ENCODE peak calls at places on chromosomes 6 and 20, in seven cellular contexts. D, N, Q, M, U, C and O are unnamed samples.

GRCh38 chr20:12287575-12287974 is 369.9 kb downstream of the BTBD3 start:
- DNase-seq in D (no peak), N (no peak), Q (no peak), M (no peak), U (no peak), C (no peak), O (no peak)

GRCh38 chr6:34553146-34553545 is 3.0 kb downstream of the SPDEF start:
- DNase-seq in D (no peak), N (no peak), Q (no peak), M (no peak), U (no peak), C (no peak), O (no peak)

GRCh38 chr6:155687645-155688044 is 232.0 kb upstream of the NOX3 start:
- DNase-seq in D (no peak), N (no peak), Q (no peak), M (no peak), U (no peak), C (no peak), O (no peak)

GRCh38 chr20:12237772-12238171 is 320.1 kb downstream of the BTBD3 start:
- DNase-seq in D (no peak), N (no peak), Q (no peak), M (no peak), U (no peak), C (no peak), O (no peak)

GRCh38 chr6:142945071-142945445 is at the start of gene HIVEP2:
- DNase-seq in D (no peak), N (no peak), Q (peak; percentile 80), M (peak; percentile 57), U (peak; percentile 78), C (peak; percentile 81), O (no peak)

GRCh38 chr6:89217308-89217999 is at the start of gene GABRR1:
- DNase-seq in D (no peak), N (no peak), Q (no peak), M (no peak), U (no peak), C (no peak), O (no peak)

GRCh38 chr20:3199206-3199605 is 5.3 kb downstream of the DDRGK1 start:
- DNase-seq in D (no peak), N (no peak), Q (no peak), M (no peak), U (no peak), C (no peak), O (no peak)

GRCh38 chr20:48282591-48283228 is 497.4 kb upstream of the SULF2 start:
- DNase-seq in D (no peak), N (no peak), Q (peak; percentile 33), M (peak; percentile 75), U (peak; percentile 35), C (no peak), O (no peak)

GRCh38 chr6:21046276-21046675 is 512.0 kb downstream of the CDKAL1 start:
- DNase-seq in D (no peak), N (no peak), Q (no peak), M (no peak), U (peak; percentile 25), C (no peak), O (no peak)

GRCh38 chr6:16766043-16766521 is 4.8 kb upstream of the ATXN1 start:
- DNase-seq in D (no peak), N (peak; percentile 83), Q (no peak), M (no peak), U (no peak), C (no peak), O (peak; percentile 94)

GRCh38 chr20:33281550-33282146 is 1.4 kb upstream of the BPIFB1 start:
- DNase-seq in D (no peak), N (no peak), Q (no peak), M (no peak), U (no peak), C (no peak), O (no peak)

GRCh38 chr20:37673429-37673828 is 20.4 kb upstream of the CTNNBL1 start:
- DNase-seq in D (no peak), N (no peak), Q (no peak), M (no peak), U (no peak), C (no peak), O (no peak)

GRCh38 chr20:16486532-16486931 is 86.7 kb downstream of the KIF16B start:
- DNase-seq in D (no peak), N (no peak), Q (no peak), M (no peak), U (no peak), C (no peak), O (no peak)

GRCh38 chr6:156279306-156279969 is 497.7 kb upstream of the ARID1B start:
- DNase-seq in D (peak; percentile 28), N (no peak), Q (peak; percentile 61), M (no peak), U (no peak), C (no peak), O (no peak)

GRCh38 chr6:27031302-27031701 is 216.2 kb upstream of the PRSS16 start:
- DNase-seq in D (no peak), N (no peak), Q (no peak), M (no peak), U (no peak), C (no peak), O (no peak)

GRCh38 chr6:79684821-79685220 is 53.7 kb downstream of the SH3BGRL2 start:
- DNase-seq in D (no peak), N (no peak), Q (no peak), M (no peak), U (no peak), C (no peak), O (no peak)

GRCh38 chr6:77688641-77689040 is 35.8 kb downstream of the MEI4 start:
- DNase-seq in D (no peak), N (no peak), Q (no peak), M (no peak), U (no peak), C (no peak), O (no peak)

GRCh38 chr6:11675610-11676009 is 103.0 kb downstream of the ADTRP start:
- DNase-seq in D (no peak), N (no peak), Q (no peak), M (no peak), U (no peak), C (no peak), O (no peak)

GRCh38 chr6:85449388-85449817 is 480 bp upstream of the NT5E start:
- DNase-seq in D (peak; percentile 73), N (no peak), Q (no peak), M (no peak), U (no peak), C (no peak), O (no peak)

GRCh38 chr6:42103218-42103617 is 39.2 kb downstream of the C6orf132 start:
- DNase-seq in D (no peak), N (no peak), Q (no peak), M (no peak), U (no peak), C (no peak), O (no peak)

DNA sequence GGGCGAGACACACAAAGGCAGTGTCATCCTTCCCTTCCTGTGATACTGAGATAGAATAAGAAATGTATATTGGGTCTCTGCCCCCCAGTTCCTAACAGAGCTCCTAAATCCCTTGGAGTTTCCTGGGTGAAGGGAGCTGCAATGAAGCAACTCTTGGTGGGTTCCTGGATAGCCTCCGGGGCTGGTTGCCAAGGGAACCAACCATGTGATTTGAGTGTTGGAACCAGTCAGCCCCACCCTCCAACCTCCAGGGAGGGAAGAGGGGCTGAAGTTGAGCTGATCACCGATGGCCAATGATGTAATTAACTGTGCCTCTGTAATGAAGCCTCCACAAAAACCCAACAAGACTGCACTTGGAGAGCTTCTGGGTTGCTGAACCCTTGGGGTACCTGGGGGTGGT is 116.6 kb downstream of the SLC22A3 start:
- DNase-seq in D (no peak), N (no peak), Q (no peak), M (no peak), U (no peak), C (peak; percentile 30), O (no peak)
- H3K4me1 ChIP-seq in D (peaks cover 18% of the 10 kb centered on the region), N (peaks cover 3% of the 10 kb centered on the region), Q (peaks cover 4% of the 10 kb centered on the region), M (no peaks in the 10 kb centered on the region), U (no peaks in the 10 kb centered on the region), C (no peaks in the 10 kb centered on the region), O (no peaks in the 10 kb centered on the region)

DNA sequence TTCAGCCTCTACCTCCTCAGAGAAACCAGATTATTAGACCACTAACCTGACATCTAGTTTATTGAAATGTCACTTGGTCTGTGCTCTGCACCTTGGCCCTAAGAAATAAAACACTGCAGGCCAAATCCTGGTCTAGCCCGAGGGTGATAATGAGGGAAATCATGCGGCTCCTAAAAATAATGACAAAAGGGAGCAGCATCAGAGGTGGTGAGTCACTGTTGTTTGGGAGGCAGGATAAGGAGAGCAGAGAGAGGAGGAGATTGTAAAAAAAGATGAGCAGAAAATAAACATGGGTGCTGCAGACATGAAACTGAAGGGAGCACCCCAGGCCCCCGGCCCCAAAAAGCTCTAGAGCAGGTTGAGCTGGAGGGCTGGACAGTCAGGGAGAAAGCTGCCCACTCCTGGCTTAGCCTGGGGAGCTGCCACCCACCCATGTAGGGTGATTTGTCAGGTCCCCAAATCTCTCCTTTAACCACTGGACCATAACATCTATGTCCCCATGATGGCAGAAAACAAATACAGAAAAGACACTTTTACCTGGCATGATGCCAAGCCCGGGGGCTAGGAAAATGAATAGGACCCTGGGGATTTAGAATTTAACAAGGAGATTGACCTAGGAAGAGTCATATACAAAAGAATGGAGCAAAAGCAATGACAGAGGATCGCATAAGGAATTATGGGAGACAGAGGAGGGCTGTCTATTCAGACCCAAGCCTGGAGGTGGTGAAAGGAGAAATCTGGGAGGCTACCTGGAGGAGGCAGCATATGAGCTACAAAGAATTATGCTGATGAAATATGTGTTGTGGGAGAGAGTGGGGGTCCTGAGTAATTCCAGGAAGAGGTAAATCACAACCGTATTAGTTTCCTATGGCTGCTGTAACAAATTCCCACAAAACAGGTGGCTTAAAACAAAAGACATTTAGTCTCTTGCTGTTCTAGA is 103.7 kb downstream of the SNAP25 start:
- DNase-seq in D (no peak), N (no peak), Q (peak; percentile 9), M (no peak), U (no peak), C (no peak), O (no peak)
- TF ChIP-seq SIN3A in D (no peak), N (no peak), Q (no peak), M (no peak), U (no peak), C (no peak), O (no peak)

DNA sequence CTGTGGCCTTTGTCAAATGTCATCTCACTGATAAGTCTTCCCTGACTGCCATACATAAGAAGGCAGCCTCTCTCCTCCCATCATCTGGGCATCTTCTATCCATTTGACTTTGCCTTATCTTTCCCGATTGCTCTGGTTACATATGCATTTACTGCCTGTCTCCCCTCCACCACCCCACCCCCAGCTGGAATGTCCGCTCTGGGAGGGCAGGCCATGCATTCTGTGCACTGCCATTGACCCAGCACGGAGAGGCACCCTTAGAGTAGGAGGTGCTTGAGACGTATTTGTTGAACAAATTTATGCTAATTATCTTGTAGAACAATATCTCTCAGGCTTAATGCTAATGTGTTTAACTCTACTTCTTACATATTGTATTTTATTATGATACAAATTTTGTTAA is 183.9 kb upstream of the HDAC2 start:
- DNase-seq in D (no peak), N (no peak), Q (no peak), M (no peak), U (no peak), C (no peak), O (no peak)
- H3K4me1 ChIP-seq in D (peaks cover 3% of the 10 kb centered on the region), N (no peaks in the 10 kb centered on the region), Q (no peaks in the 10 kb centered on the region), M (no peaks in the 10 kb centered on the region), U (peaks cover 40% of the 10 kb centered on the region), C (no peaks in the 10 kb centered on the region), O (no peaks in the 10 kb centered on the region)

DNA sequence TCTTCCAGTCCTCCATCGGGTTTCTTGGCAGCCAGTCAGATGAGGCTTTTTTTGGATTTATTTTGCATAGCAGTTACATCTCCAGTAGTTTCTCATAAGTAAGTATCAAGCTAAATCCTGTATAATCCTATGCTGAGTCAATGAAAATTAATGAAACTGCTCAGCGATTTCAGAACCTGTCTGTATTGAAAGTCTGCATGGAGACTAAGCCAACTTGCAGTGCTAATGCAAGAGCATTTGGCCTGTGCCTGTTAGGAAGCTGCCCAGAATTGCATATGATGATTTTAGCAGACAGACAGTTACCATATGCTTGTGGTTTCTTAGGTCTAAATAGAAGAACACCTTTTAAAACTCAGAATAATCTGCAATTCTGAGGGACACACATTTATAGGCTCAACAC is 25.2 kb upstream of the LRRN4 start:
- DNase-seq in D (no peak), N (no peak), Q (no peak), M (no peak), U (no peak), C (no peak), O (no peak)
- TF ChIP-seq SIN3A in D (no peak), N (no peak), Q (no peak), M (no peak), U (no peak), C (no peak), O (no peak)